ENCODE peak calls at places on chromosomes 6 and 20, in five cellular contexts. R is amygdala; T is activated gamma-delta T cell treated with anti-CD3 and anti-CD28 coated beads, Interleukin-2, amount 50 U/mL, for 16 hours; W is COR-L47; E is activated T-cell treated with anti-CD3 and anti-CD28 coated beads for 1 hour. I is an unnamed sample.

GRCh38 chr6:105501246-105501645 is 98.4 kb upstream of the PREP start:
- DNase-seq in E (no peak), T (no peak), W (no peak), R (no peak), I (no peak)

GRCh38 chr6:79111549-79111948 is 33.5 kb upstream of the PHIP start:
- DNase-seq in R (no peak), E (no peak), W (no peak), T (no peak), I (no peak)

GRCh38 chr20:5835234-5835845 is 85.1 kb downstream of the SHLD1 start:
- DNase-seq in R (no peak), W (peak), E (peak), T (no peak), I (no peak)

GRCh38 chr6:113290684-113291083 is 566.5 kb upstream of the MARCKS start:
- DNase-seq in R (no peak), W (no peak), T (no peak), E (no peak), I (no peak)

GRCh38 chr20:59105581-59105980 is 58.0 kb upstream of the ZNF831 start:
- DNase-seq in R (no peak), E (no peak), T (no peak), W (no peak), I (no peak)

GRCh38 chr6:148501178-148501590 is 158.5 kb downstream of the SASH1 start:
- DNase-seq in W (no peak), E (no peak), T (no peak), R (no peak), I (no peak)

GRCh38 chr6:125888989-125889656 is 67.4 kb upstream of the HINT3 start:
- DNase-seq in R (no peak), W (no peak), T (no peak), E (no peak), I (no peak)

GRCh38 chr6:41273699-41274098 is 12.8 kb downstream of the TREM1 start:
- DNase-seq in W (no peak), R (no peak), T (no peak), E (no peak), I (peak)

GRCh38 chr20:56445540-56445939 is 22.9 kb upstream of the RTF2 start:
- DNase-seq in R (no peak), T (no peak), E (no peak), W (no peak), I (no peak)

GRCh38 chr6:82078286-82078908 is 169.1 kb downstream of the IBTK start:
- DNase-seq in E (no peak), R (no peak), W (no peak), T (no peak), I (no peak)

GRCh38 chr6:8195714-8196104 is 93.4 kb upstream of the EEF1E1 start:
- DNase-seq in W (no peak), R (no peak), T (no peak), E (no peak), I (no peak)